ENCODE peak calls at places on chromosomes 7 and 10, in eight cellular contexts. One of them, this sample, is unnamed.

GRCh38 chr7:68107256-68107655 is 1110.6 kb downstream of the TYW1 start:
- DNase-seq in erythroblast: no peak
- DNase-seq in HEK293T: no peak
- DNase-seq in germinal center: no peak
- DNase-seq in HL-60: no peak
- DNase-seq in stimulated activated CD8-positive, alpha-beta memory T cell treated with anti-CD3 and anti-CD28 coated beads, Interleukin-15, amount 100 ng/mL, for 1 hour: no peak
- DNase-seq in neural crest cell: no peak
- DNase-seq in NCI-H524: peak
- DNase-seq in this sample: no peak

GRCh38 chr7:150415161-150416160 is 35.0 kb upstream of the GIMAP8 start:
- DNase-seq in germinal center: no peak
- DNase-seq in HL-60: no peak
- DNase-seq in neural crest cell: no peak
- DNase-seq in HEK293T: no peak
- DNase-seq in NCI-H524: no peak
- DNase-seq in stimulated activated CD8-positive, alpha-beta memory T cell treated with anti-CD3 and anti-CD28 coated beads, Interleukin-15, amount 100 ng/mL, for 1 hour: no peak
- DNase-seq in erythroblast: no peak
- DNase-seq in this sample: peak

GRCh38 chr7:21617916-21618390 is 75.1 kb downstream of the DNAH11 start:
- DNase-seq in NCI-H524: no peak
- DNase-seq in stimulated activated CD8-positive, alpha-beta memory T cell treated with anti-CD3 and anti-CD28 coated beads, Interleukin-15, amount 100 ng/mL, for 1 hour: no peak
- DNase-seq in erythroblast: no peak
- DNase-seq in HL-60: no peak
- DNase-seq in HEK293T: no peak
- DNase-seq in neural crest cell: no peak
- DNase-seq in germinal center: no peak
- DNase-seq in this sample: no peak

GRCh38 chr7:44244282-44244681 is 43.5 kb downstream of the YKT6 start:
- DNase-seq in stimulated activated CD8-positive, alpha-beta memory T cell treated with anti-CD3 and anti-CD28 coated beads, Interleukin-15, amount 100 ng/mL, for 1 hour: no peak
- DNase-seq in NCI-H524: peak
- DNase-seq in HL-60: peak
- DNase-seq in neural crest cell: peak
- DNase-seq in HEK293T: peak
- DNase-seq in erythroblast: peak
- DNase-seq in germinal center: peak
- DNase-seq in this sample: no peak

GRCh38 chr7:134452991-134453473 is 5.9 kb downstream of the AKR1B1 start:
- DNase-seq in HEK293T: no peak
- DNase-seq in HL-60: no peak
- DNase-seq in germinal center: no peak
- DNase-seq in stimulated activated CD8-positive, alpha-beta memory T cell treated with anti-CD3 and anti-CD28 coated beads, Interleukin-15, amount 100 ng/mL, for 1 hour: no peak
- DNase-seq in neural crest cell: no peak
- DNase-seq in NCI-H524: no peak
- DNase-seq in erythroblast: no peak
- DNase-seq in this sample: no peak

GRCh38 chr7:157685430-157686284 is 348.9 kb downstream of the DNAJB6 start:
- DNase-seq in neural crest cell: peak
- DNase-seq in HEK293T: no peak
- DNase-seq in erythroblast: no peak
- DNase-seq in HL-60: no peak
- DNase-seq in stimulated activated CD8-positive, alpha-beta memory T cell treated with anti-CD3 and anti-CD28 coated beads, Interleukin-15, amount 100 ng/mL, for 1 hour: no peak
- DNase-seq in NCI-H524: no peak
- DNase-seq in germinal center: no peak
- DNase-seq in this sample: no peak

GRCh38 chr10:35413985-35414861 is 77.9 kb downstream of the CCNY start:
- DNase-seq in erythroblast: no peak
- DNase-seq in HL-60: no peak
- DNase-seq in NCI-H524: no peak
- DNase-seq in HEK293T: no peak
- DNase-seq in stimulated activated CD8-positive, alpha-beta memory T cell treated with anti-CD3 and anti-CD28 coated beads, Interleukin-15, amount 100 ng/mL, for 1 hour: no peak
- DNase-seq in germinal center: no peak
- DNase-seq in neural crest cell: no peak
- DNase-seq in this sample: no peak

GRCh38 chr10:48772059-48772458 is 87.4 kb downstream of the WDFY4 start:
- DNase-seq in HL-60: no peak
- DNase-seq in neural crest cell: no peak
- DNase-seq in germinal center: no peak
- DNase-seq in HEK293T: no peak
- DNase-seq in NCI-H524: no peak
- DNase-seq in stimulated activated CD8-positive, alpha-beta memory T cell treated with anti-CD3 and anti-CD28 coated beads, Interleukin-15, amount 100 ng/mL, for 1 hour: no peak
- DNase-seq in erythroblast: no peak
- DNase-seq in this sample: no peak

GRCh38 chr7:17320642-17321041 is 22.2 kb downstream of the AHR start:
- DNase-seq in HL-60: no peak
- DNase-seq in stimulated activated CD8-positive, alpha-beta memory T cell treated with anti-CD3 and anti-CD28 coated beads, Interleukin-15, amount 100 ng/mL, for 1 hour: no peak
- DNase-seq in neural crest cell: no peak
- DNase-seq in germinal center: no peak
- DNase-seq in NCI-H524: no peak
- DNase-seq in erythroblast: no peak
- DNase-seq in HEK293T: no peak
- DNase-seq in this sample: no peak

GRCh38 chr10:24363070-24363469 is 154.1 kb downstream of the KIAA1217 start:
- DNase-seq in HEK293T: no peak
- DNase-seq in germinal center: no peak
- DNase-seq in NCI-H524: no peak
- DNase-seq in neural crest cell: no peak
- DNase-seq in HL-60: no peak
- DNase-seq in stimulated activated CD8-positive, alpha-beta memory T cell treated with anti-CD3 and anti-CD28 coated beads, Interleukin-15, amount 100 ng/mL, for 1 hour: no peak
- DNase-seq in erythroblast: no peak
- DNase-seq in this sample: no peak

GRCh38 chr10:13272164-13272571 is 27.7 kb downstream of the PHYH start:
- DNase-seq in erythroblast: no peak
- DNase-seq in neural crest cell: no peak
- DNase-seq in HL-60: no peak
- DNase-seq in stimulated activated CD8-positive, alpha-beta memory T cell treated with anti-CD3 and anti-CD28 coated beads, Interleukin-15, amount 100 ng/mL, for 1 hour: no peak
- DNase-seq in HEK293T: no peak
- DNase-seq in NCI-H524: no peak
- DNase-seq in germinal center: peak
- DNase-seq in this sample: no peak

GRCh38 chr7:99011706-99012404 is 132.1 kb downstream of the SMURF1 start:
- DNase-seq in HL-60: no peak
- DNase-seq in NCI-H524: no peak
- DNase-seq in stimulated activated CD8-positive, alpha-beta memory T cell treated with anti-CD3 and anti-CD28 coated beads, Interleukin-15, amount 100 ng/mL, for 1 hour: no peak
- DNase-seq in germinal center: no peak
- DNase-seq in neural crest cell: no peak
- DNase-seq in HEK293T: no peak
- DNase-seq in erythroblast: no peak
- DNase-seq in this sample: no peak

GRCh38 chr10:125151824-125152634 is 8.3 kb downstream of the CTBP2 start:
- DNase-seq in NCI-H524: no peak
- DNase-seq in germinal center: no peak
- DNase-seq in neural crest cell: no peak
- DNase-seq in erythroblast: no peak
- DNase-seq in HL-60: peak
- DNase-seq in stimulated activated CD8-positive, alpha-beta memory T cell treated with anti-CD3 and anti-CD28 coated beads, Interleukin-15, amount 100 ng/mL, for 1 hour: no peak
- DNase-seq in HEK293T: no peak
- DNase-seq in this sample: no peak

GRCh38 chr10:35626971-35627507 is 15.1 kb downstream of the FZD8 start:
- DNase-seq in stimulated activated CD8-positive, alpha-beta memory T cell treated with anti-CD3 and anti-CD28 coated beads, Interleukin-15, amount 100 ng/mL, for 1 hour: no peak
- DNase-seq in germinal center: no peak
- DNase-seq in HEK293T: no peak
- DNase-seq in erythroblast: no peak
- DNase-seq in neural crest cell: no peak
- DNase-seq in NCI-H524: no peak
- DNase-seq in HL-60: no peak
- DNase-seq in this sample: no peak

GRCh38 chr10:22831586-22831985 is 96.3 kb upstream of the ARMC3 start:
- DNase-seq in NCI-H524: no peak
- DNase-seq in neural crest cell: no peak
- DNase-seq in HEK293T: no peak
- DNase-seq in HL-60: no peak
- DNase-seq in germinal center: no peak
- DNase-seq in stimulated activated CD8-positive, alpha-beta memory T cell treated with anti-CD3 and anti-CD28 coated beads, Interleukin-15, amount 100 ng/mL, for 1 hour: no peak
- DNase-seq in erythroblast: no peak
- DNase-seq in this sample: no peak

GRCh38 chr7:139943391-139943790 is 114.3 kb downstream of the TBXAS1 start:
- DNase-seq in stimulated activated CD8-positive, alpha-beta memory T cell treated with anti-CD3 and anti-CD28 coated beads, Interleukin-15, amount 100 ng/mL, for 1 hour: no peak
- DNase-seq in neural crest cell: no peak
- DNase-seq in NCI-H524: peak
- DNase-seq in HEK293T: no peak
- DNase-seq in germinal center: no peak
- DNase-seq in erythroblast: no peak
- DNase-seq in HL-60: no peak
- DNase-seq in this sample: no peak

GRCh38 chr10:54081950-54082349 is 719.1 kb downstream of the PCDH15 start:
- DNase-seq in NCI-H524: no peak
- DNase-seq in HEK293T: no peak
- DNase-seq in neural crest cell: no peak
- DNase-seq in erythroblast: no peak
- DNase-seq in germinal center: no peak
- DNase-seq in stimulated activated CD8-positive, alpha-beta memory T cell treated with anti-CD3 and anti-CD28 coated beads, Interleukin-15, amount 100 ng/mL, for 1 hour: no peak
- DNase-seq in HL-60: no peak
- DNase-seq in this sample: no peak

GRCh38 chr10:128054163-128054970 is 71.9 kb downstream of the MKI67 start:
- DNase-seq in erythroblast: no peak
- DNase-seq in germinal center: no peak
- DNase-seq in HL-60: peak
- DNase-seq in HEK293T: no peak
- DNase-seq in neural crest cell: no peak
- DNase-seq in stimulated activated CD8-positive, alpha-beta memory T cell treated with anti-CD3 and anti-CD28 coated beads, Interleukin-15, amount 100 ng/mL, for 1 hour: no peak
- DNase-seq in NCI-H524: no peak
- DNase-seq in this sample: no peak

GRCh38 chr10:17735166-17735941 is 16.6 kb upstream of the TMEM236 start:
- DNase-seq in neural crest cell: no peak
- DNase-seq in stimulated activated CD8-positive, alpha-beta memory T cell treated with anti-CD3 and anti-CD28 coated beads, Interleukin-15, amount 100 ng/mL, for 1 hour: no peak
- DNase-seq in HL-60: no peak
- DNase-seq in NCI-H524: no peak
- DNase-seq in germinal center: no peak
- DNase-seq in erythroblast: no peak
- DNase-seq in HEK293T: no peak
- DNase-seq in this sample: no peak

GRCh38 chr10:58385784-58386112 is 538 bp downstream of the TFAM start:
- DNase-seq in stimulated activated CD8-positive, alpha-beta memory T cell treated with anti-CD3 and anti-CD28 coated beads, Interleukin-15, amount 100 ng/mL, for 1 hour: no peak
- DNase-seq in HL-60: peak
- DNase-seq in HEK293T: peak
- DNase-seq in neural crest cell: peak
- DNase-seq in germinal center: no peak
- DNase-seq in NCI-H524: no peak
- DNase-seq in erythroblast: peak
- DNase-seq in this sample: no peak

GRCh38 chr10:132572545-132572937 is 35.0 kb downstream of the INPP5A start:
- DNase-seq in neural crest cell: no peak
- DNase-seq in HEK293T: peak
- DNase-seq in HL-60: peak
- DNase-seq in germinal center: no peak
- DNase-seq in erythroblast: no peak
- DNase-seq in stimulated activated CD8-positive, alpha-beta memory T cell treated with anti-CD3 and anti-CD28 coated beads, Interleukin-15, amount 100 ng/mL, for 1 hour: no peak
- DNase-seq in NCI-H524: no peak
- DNase-seq in this sample: no peak

GRCh38 chr10:22693371-22693784 is 21.0 kb downstream of the PIP4K2A start:
- DNase-seq in HL-60: no peak
- DNase-seq in NCI-H524: no peak
- DNase-seq in HEK293T: no peak
- DNase-seq in neural crest cell: no peak
- DNase-seq in erythroblast: peak
- DNase-seq in stimulated activated CD8-positive, alpha-beta memory T cell treated with anti-CD3 and anti-CD28 coated beads, Interleukin-15, amount 100 ng/mL, for 1 hour: no peak
- DNase-seq in germinal center: no peak
- DNase-seq in this sample: no peak

GRCh38 chr7:102454423-102454822 is 10.2 kb downstream of the ALKBH4 start:
- DNase-seq in HL-60: no peak
- DNase-seq in HEK293T: no peak
- DNase-seq in NCI-H524: no peak
- DNase-seq in stimulated activated CD8-positive, alpha-beta memory T cell treated with anti-CD3 and anti-CD28 coated beads, Interleukin-15, amount 100 ng/mL, for 1 hour: no peak
- DNase-seq in neural crest cell: no peak
- DNase-seq in erythroblast: no peak
- DNase-seq in germinal center: no peak
- DNase-seq in this sample: no peak

GRCh38 chr10:22634093-22634492 is 80.3 kb downstream of the PIP4K2A start:
- DNase-seq in germinal center: no peak
- DNase-seq in HL-60: no peak
- DNase-seq in neural crest cell: no peak
- DNase-seq in HEK293T: no peak
- DNase-seq in stimulated activated CD8-positive, alpha-beta memory T cell treated with anti-CD3 and anti-CD28 coated beads, Interleukin-15, amount 100 ng/mL, for 1 hour: no peak
- DNase-seq in erythroblast: no peak
- DNase-seq in NCI-H524: no peak
- DNase-seq in this sample: no peak

GRCh38 chr7:121288894-121289293 is 39.9 kb upstream of the WNT16 start:
- DNase-seq in NCI-H524: no peak
- DNase-seq in HEK293T: no peak
- DNase-seq in stimulated activated CD8-positive, alpha-beta memory T cell treated with anti-CD3 and anti-CD28 coated beads, Interleukin-15, amount 100 ng/mL, for 1 hour: no peak
- DNase-seq in HL-60: no peak
- DNase-seq in erythroblast: no peak
- DNase-seq in germinal center: no peak
- DNase-seq in neural crest cell: no peak
- DNase-seq in this sample: no peak

GRCh38 chr10:28587970-28588290 is 55.0 kb downstream of the WAC start:
- DNase-seq in neural crest cell: no peak
- DNase-seq in germinal center: no peak
- DNase-seq in erythroblast: no peak
- DNase-seq in NCI-H524: no peak
- DNase-seq in HEK293T: no peak
- DNase-seq in HL-60: no peak
- DNase-seq in stimulated activated CD8-positive, alpha-beta memory T cell treated with anti-CD3 and anti-CD28 coated beads, Interleukin-15, amount 100 ng/mL, for 1 hour: no peak
- DNase-seq in this sample: no peak

GRCh38 chr10:47406870-47407648 is 23.0 kb upstream of the ZNF488 start:
- DNase-seq in NCI-H524: no peak
- DNase-seq in neural crest cell: no peak
- DNase-seq in erythroblast: peak
- DNase-seq in germinal center: no peak
- DNase-seq in HL-60: no peak
- DNase-seq in stimulated activated CD8-positive, alpha-beta memory T cell treated with anti-CD3 and anti-CD28 coated beads, Interleukin-15, amount 100 ng/mL, for 1 hour: no peak
- DNase-seq in HEK293T: no peak
- DNase-seq in this sample: no peak

GRCh38 chr10:26211781-26212444 is 4.7 kb upstream of the GAD2 start:
- DNase-seq in HL-60: no peak
- DNase-seq in NCI-H524: no peak
- DNase-seq in HEK293T: no peak
- DNase-seq in erythroblast: no peak
- DNase-seq in germinal center: no peak
- DNase-seq in neural crest cell: no peak
- DNase-seq in stimulated activated CD8-positive, alpha-beta memory T cell treated with anti-CD3 and anti-CD28 coated beads, Interleukin-15, amount 100 ng/mL, for 1 hour: no peak
- DNase-seq in this sample: no peak

GRCh38 chr10:105075031-105075430 is 433.9 kb downstream of the SORCS3 start:
- DNase-seq in erythroblast: no peak
- DNase-seq in germinal center: no peak
- DNase-seq in HL-60: no peak
- DNase-seq in HEK293T: no peak
- DNase-seq in NCI-H524: no peak
- DNase-seq in neural crest cell: no peak
- DNase-seq in stimulated activated CD8-positive, alpha-beta memory T cell treated with anti-CD3 and anti-CD28 coated beads, Interleukin-15, amount 100 ng/mL, for 1 hour: no peak
- DNase-seq in this sample: no peak

This sample was measured in central memory CD8-positive, alpha-beta T cell.